ENCODE peak calls at places on chromosome 4, in seven cellular contexts. P is hepatocyte, S is PC-3, I is MM.1S, B is GM23338, U is GM23248, K is HCT116. Q is an unnamed sample.

GRCh38 chr4:25258980-25259578 is 25.2 kb downstream of the PI4K2B start:
- DNase-seq in P (no peak), S (peak; percentile 63), I (no peak), B (no peak), U (peak; percentile 54), K (no peak), Q (no peak)

GRCh38 chr4:122662701-122663100 is 41.8 kb upstream of the IL21 start:
- DNase-seq in P (no peak), S (no peak), I (no peak), B (peak; percentile 35), U (no peak), K (no peak), Q (no peak)

GRCh38 chr4:128583753-128584712 is 225.5 kb upstream of the JADE1 start:
- DNase-seq in P (no peak), S (no peak), I (no peak), B (no peak), U (peak; percentile 27), K (no peak), Q (no peak)

GRCh38 chr4:4415806-4416805 is 29.2 kb downstream of the NSG1 start:
- DNase-seq in P (no peak), S (no peak), I (no peak), B (no peak), U (no peak), K (no peak), Q (no peak)

GRCh38 chr4:55385201-55385649 is 10.5 kb upstream of the TMEM165 start:
- DNase-seq in P (peak; percentile 20), S (peak; percentile 49), I (no peak), B (no peak), U (no peak), K (no peak), Q (no peak)

GRCh38 chr4:87117730-87118075 is 102.7 kb downstream of the KLHL8 start:
- DNase-seq in P (no peak), S (no peak), I (no peak), B (no peak), U (no peak), K (no peak), Q (no peak)

GRCh38 chr4:140637836-140638235 is 69.1 kb upstream of the UCP1 start:
- DNase-seq in P (no peak), S (peak; percentile 36), I (peak; percentile 60), B (peak; percentile 79), U (peak; percentile 45), K (peak; percentile 35), Q (peak; percentile 68)

GRCh38 chr4:114015444-114015899 is 36.0 kb upstream of the ARSJ start:
- DNase-seq in P (no peak), S (peak; percentile 97), I (no peak), B (no peak), U (peak; percentile 97), K (peak; percentile 78), Q (no peak)

GRCh38 chr4:38131371-38132139 is 171.4 kb downstream of the PTTG2 start:
- DNase-seq in P (peak; percentile 57), S (no peak), I (peak; percentile 54), B (peak; percentile 80), U (no peak), K (no peak), Q (peak; percentile 80)

GRCh38 chr4:175823015-175823741 is 11.1 kb upstream of the GPM6A start:
- DNase-seq in P (no peak), S (no peak), I (no peak), B (no peak), U (no peak), K (no peak), Q (no peak)

GRCh38 chr4:39133623-39134022 is 48.7 kb upstream of the WDR19 start:
- DNase-seq in P (no peak), S (no peak), I (no peak), B (no peak), U (no peak), K (no peak), Q (no peak)

GRCh38 chr4:30354605-30355004 is 365.6 kb upstream of the PCDH7 start:
- DNase-seq in P (no peak), S (no peak), I (no peak), B (no peak), U (no peak), K (no peak), Q (no peak)

GRCh38 chr4:126915999-126916625 is 716.6 kb upstream of the INTU start:
- DNase-seq in P (no peak), S (no peak), I (no peak), B (no peak), U (peak; percentile 35), K (no peak), Q (no peak)

GRCh38 chr4:40288547-40288946 is 46.6 kb upstream of the CHRNA9 start:
- DNase-seq in P (no peak), S (no peak), I (no peak), B (no peak), U (no peak), K (no peak), Q (no peak)

GRCh38 chr4:100588076-100588475 is 70.3 kb upstream of the EMCN start:
- DNase-seq in P (no peak), S (no peak), I (no peak), B (no peak), U (no peak), K (no peak), Q (no peak)

GRCh38 chr4:87053802-87054767 is 119.3 kb downstream of the AFF1 start:
- DNase-seq in P (no peak), S (no peak), I (peak; percentile 49), B (no peak), U (no peak), K (no peak), Q (no peak)

GRCh38 chr4:72430050-72430449 is 139.0 kb downstream of the ADAMTS3 start:
- DNase-seq in P (no peak), S (peak; percentile 58), I (no peak), B (no peak), U (peak; percentile 50), K (no peak), Q (no peak)

GRCh38 chr4:26410385-26411293 is 79.6 kb downstream of the CCKAR start:
- DNase-seq in P (peak; percentile 56), S (peak; percentile 76), I (peak; percentile 49), B (peak; percentile 65), U (peak; percentile 64), K (no peak), Q (peak; percentile 50)

GRCh38 chr4:164188236-164188635 is 565.7 kb upstream of the SMIM31 start:
- DNase-seq in P (no peak), S (no peak), I (no peak), B (no peak), U (no peak), K (no peak), Q (no peak)

GRCh38 chr4:48109413-48110263 is 24.4 kb downstream of the TXK start:
- DNase-seq in P (peak; percentile 71), S (peak; percentile 74), I (peak; percentile 66), B (peak; percentile 81), U (peak; percentile 58), K (peak; percentile 60), Q (peak; percentile 70)

GRCh38 chr4:89284828-89285227 is 22.8 kb downstream of the GPRIN3 start:
- DNase-seq in P (no peak), S (no peak), I (no peak), B (no peak), U (peak; percentile 36), K (no peak), Q (no peak)

GRCh38 chr4:184415071-184415470 is 59.3 kb downstream of the IRF2 start:
- DNase-seq in P (no peak), S (peak; percentile 32), I (no peak), B (no peak), U (no peak), K (no peak), Q (no peak)

GRCh38 chr4:22661443-22661842 is 31.3 kb upstream of the GBA3 start:
- DNase-seq in P (no peak), S (no peak), I (no peak), B (no peak), U (peak; percentile 32), K (no peak), Q (no peak)

DNA sequence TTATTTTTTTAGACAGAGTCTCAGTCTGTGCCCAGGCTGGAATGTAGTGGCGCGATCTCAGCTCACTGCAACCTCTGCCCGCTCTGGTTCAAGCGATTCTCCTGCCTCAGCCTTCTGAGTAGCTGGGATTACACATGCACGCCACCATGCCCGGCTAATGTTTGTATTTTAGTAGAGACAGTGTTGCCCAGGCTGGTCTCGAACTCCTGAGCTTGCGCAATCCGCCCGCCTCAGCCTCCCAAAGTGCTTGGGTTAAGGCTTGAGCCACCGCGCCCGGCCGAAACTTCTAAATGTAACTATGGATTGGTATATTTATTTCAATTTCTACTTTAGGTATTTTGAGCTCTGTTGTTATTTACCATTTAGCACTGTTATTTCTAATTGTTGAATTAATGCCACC is 79.4 kb downstream of the FAM193A start:
- DNase-seq in P (no peak), S (no peak), I (no peak), B (no peak), U (no peak), K (no peak), Q (no peak)
- TF ChIP-seq EZH2phosphoT487 in P (no peak), S (no peak), I (no peak), B (no peak), U (no peak), K (no peak), Q (no peak)

GRCh38 chr4:81471361-81472248 is at the start of gene RASGEF1B:
- DNase-seq in P (peak; percentile 95), S (peak; percentile 74), I (peak; percentile 94), B (peak; percentile 76), U (peak; percentile 87), K (no peak), Q (peak; percentile 81)
- TF ChIP-seq EZH2 in P (no peak), S (no peak), I (no peak), B (no peak), U (no peak), K (no peak), Q (peak; percentile 25)

DNA sequence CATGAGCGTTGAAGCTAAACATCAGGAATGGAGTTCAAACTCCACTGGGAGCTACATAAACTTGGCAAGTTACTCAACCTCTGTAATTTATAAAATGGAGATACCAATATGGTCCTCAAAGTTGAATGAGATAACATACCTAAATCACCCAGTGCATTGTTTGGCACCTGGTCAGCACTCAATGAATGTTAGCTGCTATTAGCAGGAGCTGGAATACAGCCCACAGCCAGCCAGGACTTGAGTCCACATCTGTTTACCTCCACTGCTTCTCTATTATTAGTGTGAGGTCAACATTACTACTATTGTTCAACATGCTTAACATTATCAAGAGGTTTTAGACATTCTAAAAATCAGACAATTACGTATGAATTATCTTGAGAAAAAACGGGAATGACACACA is 97.8 kb downstream of the NR3C2 start:
- DNase-seq in P (no peak), S (no peak), I (no peak), B (no peak), U (no peak), K (no peak), Q (no peak)
- TF ChIP-seq EZH2phosphoT487 in P (no peak), S (no peak), I (no peak), B (no peak), U (no peak), K (no peak), Q (no peak)

GRCh38 chr4:149910604-149911367 is 95.1 kb upstream of the IQCM start:
- DNase-seq in P (no peak), S (no peak), I (no peak), B (no peak), U (no peak), K (no peak), Q (no peak)

GRCh38 chr4:149914101-149914500 is 98.5 kb upstream of the IQCM start:
- DNase-seq in P (no peak), S (no peak), I (no peak), B (no peak), U (no peak), K (no peak), Q (no peak)

GRCh38 chr4:149911371-149911770 is 95.7 kb upstream of the IQCM start:
- DNase-seq in P (no peak), S (no peak), I (no peak), B (no peak), U (no peak), K (no peak), Q (no peak)

GRCh38 chr4:149910177-149910576 is 94.5 kb upstream of the IQCM start:
- DNase-seq in P (no peak), S (no peak), I (no peak), B (no peak), U (peak; percentile 11), K (no peak), Q (no peak)

GRCh38 chr4:149911995-149912394 is 96.4 kb upstream of the IQCM start:
- DNase-seq in P (no peak), S (no peak), I (no peak), B (no peak), U (no peak), K (no peak), Q (no peak)
- TF ChIP-seq EZH2 in P (no peak), S (no peak), I (no peak), B (no peak), U (no peak), K (no peak), Q (no peak)

Q was measured in neural progenitor cell.